ENCODE peak calls at places on chromosomes 2 and 18, in five cellular contexts. J, O, N, F and C are unnamed samples.

GRCh38 chr2:213934560-213934959 is 476.3 kb upstream of the VWC2L start:
- DNase-seq in J (peak), F (peak), O (no peak), N (peak), C (peak)

GRCh38 chr2:163878718-163879117 is 142.9 kb upstream of the FIGN start:
- DNase-seq in J (peak), O (peak), F (peak), N (peak), C (peak)

GRCh38 chr2:204265701-204266310 is 279.5 kb upstream of the PARD3B start:
- DNase-seq in F (no peak), N (no peak), J (no peak), O (no peak), C (no peak)

GRCh38 chr2:221346411-221346810 is 225.7 kb downstream of the EPHA4 start:
- DNase-seq in F (no peak), N (no peak), O (no peak), J (no peak), C (no peak)

GRCh38 chr2:40096360-40096759 is 317.3 kb upstream of the THUMPD2 start:
- DNase-seq in N (no peak), F (peak), J (peak), O (no peak), C (no peak)

GRCh38 chr18:79487198-79488165 is 91.8 kb downstream of the NFATC1 start:
- DNase-seq in F (no peak), O (no peak), J (no peak), N (no peak), C (no peak)

GRCh38 chr2:191866675-191867506 is 20.0 kb upstream of the CAVIN2 start:
- DNase-seq in N (peak), O (no peak), F (peak), J (peak), C (peak)

GRCh38 chr2:143282684-143283083 is 153.5 kb downstream of the ARHGAP15 start:
- DNase-seq in F (no peak), O (peak), J (no peak), N (no peak), C (peak)

GRCh38 chr2:10773841-10774341 is 38.7 kb downstream of the PDIA6 start:
- DNase-seq in N (no peak), F (peak), O (no peak), J (no peak), C (peak)

GRCh38 chr2:54597153-54597827 is 126.2 kb upstream of the EML6 start:
- DNase-seq in F (no peak), O (no peak), N (no peak), J (peak), C (no peak)

GRCh38 chr2:148660999-148661398 is 16.4 kb downstream of the EPC2 start:
- DNase-seq in J (peak), F (no peak), O (no peak), N (peak), C (no peak)

GRCh38 chr2:35454966-35455638 is 900.5 kb upstream of the CRIM1 start:
- DNase-seq in J (no peak), O (peak), N (peak), F (peak), C (peak)

GRCh38 chr2:134271758-134272157 is 17.9 kb downstream of the MGAT5 start:
- DNase-seq in N (no peak), F (no peak), O (no peak), J (no peak), C (no peak)

GRCh38 chr18:12060182-12060870 is 33.3 kb upstream of the ANKRD62 start:
- DNase-seq in J (no peak), F (peak), O (no peak), N (no peak), C (no peak)

GRCh38 chr2:221142341-221142740 is 429.8 kb downstream of the EPHA4 start:
- DNase-seq in F (no peak), N (no peak), J (no peak), O (no peak), C (no peak)

GRCh38 chr2:238032755-238033337 is 28.0 kb upstream of the SCLY start:
- DNase-seq in F (no peak), J (no peak), N (no peak), O (no peak), C (no peak)

GRCh38 chr2:232772540-232772939 is 3.8 kb downstream of the KCNJ13 start:
- DNase-seq in J (no peak), F (no peak), N (no peak), O (no peak), C (peak)

GRCh38 chr2:84276585-84277255 is 182.4 kb downstream of the SUCLG1 start:
- DNase-seq in F (no peak), O (no peak), N (no peak), J (no peak), C (no peak)

GRCh38 chr2:27431395-27431794 is 3.0 kb downstream of the NRBP1 start:
- DNase-seq in J (peak), O (no peak), N (peak), F (peak), C (peak)

GRCh38 chr18:70107037-70107436 is 98.5 kb downstream of the RTTN start:
- DNase-seq in N (no peak), F (no peak), J (no peak), O (no peak), C (no peak)

GRCh38 chr2:37656512-37657423 is 14.7 kb downstream of the CDC42EP3 start:
- DNase-seq in J (no peak), N (peak), F (peak), O (peak), C (peak)

GRCh38 chr2:133843091-133843490 is 274.8 kb upstream of the NCKAP5 start:
- DNase-seq in J (peak), O (no peak), F (no peak), N (no peak), C (no peak)

GRCh38 chr18:44723366-44723765 is 42.7 kb downstream of the SETBP1 start:
- DNase-seq in F (no peak), N (no peak), O (no peak), J (no peak), C (no peak)

GRCh38 chr2:50783116-50783515 is 248.8 kb downstream of the NRXN1 start:
- DNase-seq in O (no peak), N (no peak), F (no peak), J (no peak), C (no peak)

GRCh38 chr2:166067204-166067603 is 60.6 kb downstream of the SCN1A start:
- DNase-seq in O (no peak), N (no peak), F (no peak), J (no peak), C (no peak)

GRCh38 chr2:168510125-168510756 is 54.2 kb downstream of the CERS6 start:
- DNase-seq in O (no peak), F (no peak), J (no peak), N (no peak), C (no peak)

GRCh38 chr2:43995733-43996533 is at the start of gene LRPPRC:
- DNase-seq in O (peak), N (peak), F (peak), J (peak), C (peak)
- H3K23ac ChIP-seq in O (no peak), N (no peak), F (no peak), J (peak), C (no peak)

DNA sequence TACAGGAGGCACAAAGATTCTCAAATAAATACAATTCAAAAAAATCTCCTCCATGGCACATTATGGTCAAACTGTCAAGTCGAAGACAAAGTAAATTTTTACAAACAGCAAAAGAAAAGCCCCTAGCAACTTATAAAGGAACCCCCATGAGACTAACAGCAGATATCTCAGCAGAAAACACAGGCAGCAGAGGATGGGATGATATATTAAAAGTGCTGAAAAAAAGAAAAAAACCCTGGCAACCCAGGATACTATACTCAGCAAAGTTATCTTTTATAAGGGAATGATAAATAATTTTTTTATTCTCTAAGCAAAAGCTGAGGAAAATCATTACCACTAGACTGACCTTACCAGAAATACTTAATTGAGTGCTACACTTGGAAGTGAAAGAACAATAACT is 326.4 kb downstream of the CYRIA start:
- DNase-seq in O (no peak), N (no peak), F (no peak), J (no peak), C (no peak)
- H3K27ac ChIP-seq in O (no peak), N (no peak), F (no peak), J (no peak), C (no peak)

GRCh38 chr2:222861411-222862067 is 703 bp downstream of the ACSL3 start:
- DNase-seq in F (peak), J (no peak), O (no peak), N (no peak), C (no peak)
- H3K23ac ChIP-seq in F (no peak), J (peak), O (no peak), N (peak), C (peak)

GRCh38 chr2:177212106-177212894 is at the start of gene HNRNPA3:
- DNase-seq in O (peak), J (peak), F (peak), N (peak), C (peak)
- H3K27ac ChIP-seq in O (peak), J (peak), F (peak), N (peak), C (peak)

DNA sequence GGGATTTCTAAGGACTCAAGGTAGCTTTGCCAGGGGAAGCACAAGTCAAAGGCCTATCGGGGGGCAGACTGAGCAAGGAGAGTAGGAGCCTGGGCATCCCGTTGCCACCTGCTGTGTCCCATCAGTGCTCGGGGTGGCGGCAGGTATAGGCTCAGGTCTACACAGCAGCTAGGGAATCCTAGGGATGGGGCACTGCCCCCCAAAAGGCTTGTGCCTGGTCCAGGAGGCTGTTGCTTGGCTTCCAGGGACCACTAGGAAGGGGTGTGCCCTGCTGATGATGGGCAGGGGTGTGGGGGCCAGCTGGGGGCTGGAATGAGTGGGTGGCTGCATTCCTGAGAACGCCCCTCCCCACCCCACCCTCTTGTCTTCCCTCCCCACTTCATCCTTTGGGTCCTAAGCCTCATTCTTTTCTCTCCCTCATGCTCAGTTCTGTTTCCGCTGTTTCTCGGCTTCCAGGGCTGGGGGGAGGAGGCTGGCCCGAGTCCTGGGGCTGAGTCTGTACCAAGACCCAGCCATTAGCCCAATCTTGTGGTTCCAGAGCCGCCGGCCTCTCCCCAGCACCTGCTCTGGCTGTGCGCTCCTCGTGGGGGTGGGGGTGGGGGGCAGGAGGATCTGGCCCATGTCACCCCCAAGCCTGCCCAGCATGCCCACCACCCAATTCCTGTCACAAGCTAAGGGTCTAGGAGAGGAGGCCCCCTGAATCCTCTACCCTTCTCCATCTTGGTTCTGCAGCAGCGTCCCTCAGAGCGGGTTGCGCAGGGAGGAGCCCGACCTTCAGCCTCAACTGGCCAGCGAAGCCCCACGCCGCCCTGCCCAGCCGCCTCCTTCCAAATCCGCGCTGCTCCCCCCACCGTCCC is 12.8 kb downstream of the SPEG start:
- DNase-seq in O (no peak), J (no peak), F (no peak), N (no peak), C (no peak)
- H3K23ac ChIP-seq in O (no peak), J (no peak), F (no peak), N (no peak), C (peak)

GRCh38 chr2:66445781-66446177 is 10.9 kb downstream of the MEIS1 start:
- DNase-seq in J (no peak), O (peak), N (peak), F (no peak), C (peak)

GRCh38 chr2:66443977-66444855 is 9.3 kb downstream of the MEIS1 start:
- DNase-seq in N (peak), O (no peak), J (peak), F (no peak), C (peak)

GRCh38 chr2:66441651-66442365 is 6.9 kb downstream of the MEIS1 start:
- DNase-seq in O (no peak), F (no peak), N (peak), J (no peak), C (peak)

GRCh38 chr2:66445076-66445724 is 10.3 kb downstream of the MEIS1 start:
- DNase-seq in F (no peak), N (peak), J (no peak), O (peak), C (peak)

GRCh38 chr2:66443183-66443976 is 8.5 kb downstream of the MEIS1 start:
- DNase-seq in O (no peak), J (no peak), N (no peak), F (no peak), C (no peak)
- H3K27ac ChIP-seq in O (no peak), J (peak), N (no peak), F (peak), C (no peak)

GRCh38 chr2:131093066-131093842 is at the start of gene FAM168B:
- DNase-seq in F (peak), O (peak), J (peak), N (peak), C (peak)
- H3K23ac ChIP-seq in F (no peak), O (no peak), J (peak), N (no peak), C (no peak)

GRCh38 chr2:240996161-240996833 is 2.1 kb upstream of the SNED1 start:
- DNase-seq in O (peak), N (no peak), J (no peak), F (no peak), C (no peak)

GRCh38 chr2:240995041-240995960 is 3.1 kb upstream of the SNED1 start:
- DNase-seq in O (no peak), F (no peak), N (no peak), J (no peak), C (no peak)

GRCh38 chr2:240992572-240993291 is 5.7 kb upstream of the SNED1 start:
- DNase-seq in O (peak), F (no peak), J (no peak), N (no peak), C (no peak)

GRCh38 chr2:240993446-240994160 is 4.8 kb upstream of the SNED1 start:
- DNase-seq in N (no peak), J (no peak), F (no peak), O (peak), C (no peak)

GRCh38 chr2:240994161-240994896 is 4.1 kb upstream of the SNED1 start:
- DNase-seq in F (no peak), J (no peak), O (no peak), N (no peak), C (no peak)
- H3K27ac ChIP-seq in F (no peak), J (peak), O (no peak), N (no peak), C (no peak)

GRCh38 chr2:73175663-73176204 is 26.6 kb upstream of the NOTO start:
- DNase-seq in N (peak), F (peak), J (peak), O (peak), C (peak)
- H3K23ac ChIP-seq in N (no peak), F (no peak), J (no peak), O (no peak), C (no peak)